ENCODE peak calls at places on chromosome 3, in ten cellular contexts. One of them, this sample, is unnamed.

GRCh38 chr3:126621627-126622345 is 33.1 kb downstream of the TXNRD3 start:
- DNase-seq in amniotic stem cell: peak
- DNase-seq in Calu3: no peak
- DNase-seq in AG10803: peak
- DNase-seq in H4: no peak
- DNase-seq in smooth muscle cell of the brain vasculature: no peak
- DNase-seq in HuH-7: no peak
- DNase-seq in A172: peak
- DNase-seq in NCI-H524: no peak
- DNase-seq in stimulated activated CD4-positive, alpha-beta T cell treated with anti-CD3 and anti-CD28 coated beads, Interleukin-1b, Interleukin-23, amount 100 ng/mL, for 4 hours: no peak
- DNase-seq in this sample: peak

GRCh38 chr3:2354702-2355101 is 256.0 kb downstream of the CNTN4 start:
- DNase-seq in amniotic stem cell: no peak
- DNase-seq in Calu3: peak
- DNase-seq in AG10803: no peak
- DNase-seq in H4: peak
- DNase-seq in smooth muscle cell of the brain vasculature: no peak
- DNase-seq in HuH-7: no peak
- DNase-seq in A172: no peak
- DNase-seq in NCI-H524: no peak
- DNase-seq in stimulated activated CD4-positive, alpha-beta T cell treated with anti-CD3 and anti-CD28 coated beads, Interleukin-1b, Interleukin-23, amount 100 ng/mL, for 4 hours: no peak
- DNase-seq in this sample: no peak

GRCh38 chr3:188348445-188349244 is 194.7 kb downstream of the LPP start:
- DNase-seq in amniotic stem cell: no peak
- DNase-seq in Calu3: peak
- DNase-seq in AG10803: peak
- DNase-seq in H4: peak
- DNase-seq in smooth muscle cell of the brain vasculature: peak
- DNase-seq in HuH-7: peak
- DNase-seq in A172: peak
- DNase-seq in NCI-H524: no peak
- DNase-seq in stimulated activated CD4-positive, alpha-beta T cell treated with anti-CD3 and anti-CD28 coated beads, Interleukin-1b, Interleukin-23, amount 100 ng/mL, for 4 hours: no peak
- DNase-seq in this sample: peak

GRCh38 chr3:119296723-119297122 is 2.5 kb downstream of the ARHGAP31 start:
- DNase-seq in amniotic stem cell: no peak
- DNase-seq in Calu3: no peak
- DNase-seq in AG10803: peak
- DNase-seq in H4: no peak
- DNase-seq in smooth muscle cell of the brain vasculature: no peak
- DNase-seq in HuH-7: no peak
- DNase-seq in A172: no peak
- DNase-seq in NCI-H524: no peak
- DNase-seq in stimulated activated CD4-positive, alpha-beta T cell treated with anti-CD3 and anti-CD28 coated beads, Interleukin-1b, Interleukin-23, amount 100 ng/mL, for 4 hours: no peak
- DNase-seq in this sample: no peak

GRCh38 chr3:106305882-106306445 is 437.2 kb upstream of the CBLB start:
- DNase-seq in amniotic stem cell: no peak
- DNase-seq in Calu3: no peak
- DNase-seq in AG10803: peak
- DNase-seq in H4: no peak
- DNase-seq in smooth muscle cell of the brain vasculature: no peak
- DNase-seq in HuH-7: no peak
- DNase-seq in A172: no peak
- DNase-seq in NCI-H524: no peak
- DNase-seq in stimulated activated CD4-positive, alpha-beta T cell treated with anti-CD3 and anti-CD28 coated beads, Interleukin-1b, Interleukin-23, amount 100 ng/mL, for 4 hours: no peak
- DNase-seq in this sample: no peak

GRCh38 chr3:195558602-195559001 is 15.5 kb upstream of the PPP1R2 start:
- DNase-seq in amniotic stem cell: no peak
- DNase-seq in Calu3: peak
- DNase-seq in AG10803: peak
- DNase-seq in H4: peak
- DNase-seq in smooth muscle cell of the brain vasculature: peak
- DNase-seq in HuH-7: peak
- DNase-seq in A172: peak
- DNase-seq in NCI-H524: peak
- DNase-seq in stimulated activated CD4-positive, alpha-beta T cell treated with anti-CD3 and anti-CD28 coated beads, Interleukin-1b, Interleukin-23, amount 100 ng/mL, for 4 hours: no peak
- DNase-seq in this sample: no peak

GRCh38 chr3:107452436-107452835 is 70.3 kb upstream of the BBX start:
- DNase-seq in amniotic stem cell: peak
- DNase-seq in Calu3: no peak
- DNase-seq in AG10803: peak
- DNase-seq in H4: no peak
- DNase-seq in smooth muscle cell of the brain vasculature: no peak
- DNase-seq in HuH-7: no peak
- DNase-seq in A172: peak
- DNase-seq in NCI-H524: no peak
- DNase-seq in stimulated activated CD4-positive, alpha-beta T cell treated with anti-CD3 and anti-CD28 coated beads, Interleukin-1b, Interleukin-23, amount 100 ng/mL, for 4 hours: no peak
- DNase-seq in this sample: peak

GRCh38 chr3:43747641-43748040 is 56.9 kb downstream of the ABHD5 start:
- DNase-seq in amniotic stem cell: no peak
- DNase-seq in Calu3: no peak
- DNase-seq in AG10803: peak
- DNase-seq in H4: no peak
- DNase-seq in smooth muscle cell of the brain vasculature: no peak
- DNase-seq in HuH-7: no peak
- DNase-seq in A172: peak
- DNase-seq in NCI-H524: no peak
- DNase-seq in stimulated activated CD4-positive, alpha-beta T cell treated with anti-CD3 and anti-CD28 coated beads, Interleukin-1b, Interleukin-23, amount 100 ng/mL, for 4 hours: no peak
- DNase-seq in this sample: no peak

GRCh38 chr3:124587053-124587408 is 143.2 kb upstream of the UMPS start:
- DNase-seq in amniotic stem cell: no peak
- DNase-seq in Calu3: peak
- DNase-seq in AG10803: no peak
- DNase-seq in H4: no peak
- DNase-seq in smooth muscle cell of the brain vasculature: no peak
- DNase-seq in HuH-7: no peak
- DNase-seq in A172: peak
- DNase-seq in NCI-H524: no peak
- DNase-seq in stimulated activated CD4-positive, alpha-beta T cell treated with anti-CD3 and anti-CD28 coated beads, Interleukin-1b, Interleukin-23, amount 100 ng/mL, for 4 hours: no peak
- DNase-seq in this sample: no peak

GRCh38 chr3:158093526-158093925 is 12.7 kb downstream of the SHOX2 start:
- DNase-seq in amniotic stem cell: no peak
- DNase-seq in Calu3: no peak
- DNase-seq in AG10803: no peak
- DNase-seq in H4: no peak
- DNase-seq in smooth muscle cell of the brain vasculature: no peak
- DNase-seq in HuH-7: no peak
- DNase-seq in A172: no peak
- DNase-seq in NCI-H524: no peak
- DNase-seq in stimulated activated CD4-positive, alpha-beta T cell treated with anti-CD3 and anti-CD28 coated beads, Interleukin-1b, Interleukin-23, amount 100 ng/mL, for 4 hours: no peak
- DNase-seq in this sample: no peak

GRCh38 chr3:116770815-116771450 is 61.4 kb downstream of the TUSC7 start:
- DNase-seq in amniotic stem cell: peak
- DNase-seq in Calu3: peak
- DNase-seq in AG10803: peak
- DNase-seq in H4: peak
- DNase-seq in smooth muscle cell of the brain vasculature: peak
- DNase-seq in HuH-7: peak
- DNase-seq in A172: peak
- DNase-seq in NCI-H524: peak
- DNase-seq in stimulated activated CD4-positive, alpha-beta T cell treated with anti-CD3 and anti-CD28 coated beads, Interleukin-1b, Interleukin-23, amount 100 ng/mL, for 4 hours: no peak
- DNase-seq in this sample: peak

GRCh38 chr3:196186661-196187573 is 24.3 kb downstream of the ZDHHC19 start:
- DNase-seq in amniotic stem cell: no peak
- DNase-seq in Calu3: no peak
- DNase-seq in AG10803: no peak
- DNase-seq in H4: no peak
- DNase-seq in smooth muscle cell of the brain vasculature: no peak
- DNase-seq in HuH-7: no peak
- DNase-seq in A172: no peak
- DNase-seq in NCI-H524: peak
- DNase-seq in stimulated activated CD4-positive, alpha-beta T cell treated with anti-CD3 and anti-CD28 coated beads, Interleukin-1b, Interleukin-23, amount 100 ng/mL, for 4 hours: no peak
- DNase-seq in this sample: no peak

GRCh38 chr3:1611824-1612223 is 486.8 kb upstream of the CNTN4 start:
- DNase-seq in amniotic stem cell: no peak
- DNase-seq in Calu3: no peak
- DNase-seq in AG10803: no peak
- DNase-seq in H4: no peak
- DNase-seq in smooth muscle cell of the brain vasculature: no peak
- DNase-seq in HuH-7: no peak
- DNase-seq in A172: no peak
- DNase-seq in NCI-H524: no peak
- DNase-seq in stimulated activated CD4-positive, alpha-beta T cell treated with anti-CD3 and anti-CD28 coated beads, Interleukin-1b, Interleukin-23, amount 100 ng/mL, for 4 hours: no peak
- DNase-seq in this sample: no peak

This sample was measured in HS-5.